ENCODE peak calls at places on chromosome 17, in ten cellular contexts. D is IMR-90; A is body of pancreas; Y is psoas muscle; K is Peyer's patch; R is breast epithelium; X is BE2C; E is CD8-positive, alpha-beta T cell; T is ascending aorta; Z is upper lobe of right lung. N is an unnamed sample.

GRCh38 chr17:2954898-2955445 is 108.4 kb downstream of the OR1D5 start:
- DNase-seq in D (peak; percentile 97), A (no peak), Y (no peak), K (no peak), R (no peak), X (no peak), E (no peak), T (no peak), Z (no peak), N (no peak)

GRCh38 chr17:8856869-8857575 is 10.5 kb downstream of the PIK3R6 start:
- DNase-seq in D (no peak), A (no peak), Y (no peak), K (no peak), R (no peak), X (no peak), E (no peak), T (no peak), Z (no peak), N (no peak)

GRCh38 chr17:68260051-68260762 is 12.4 kb downstream of the AMZ2 start:
- DNase-seq in D (no peak), A (no peak), Y (no peak), K (no peak), R (no peak), X (no peak), E (no peak), T (no peak), Z (no peak), N (no peak)

GRCh38 chr17:78383725-78384471 is 5.4 kb downstream of the PGS1 start:
- DNase-seq in D (peak; percentile 100), A (peak; percentile 60), Y (peak; percentile 85), K (peak; percentile 74), R (peak; percentile 81), X (no peak), E (no peak), T (peak; percentile 89), Z (peak; percentile 90), N (peak; percentile 74)

GRCh38 chr17:81537856-81538555 is 9.8 kb downstream of the FSCN2 start:
- DNase-seq in D (no peak), A (peak; percentile 88), Y (peak; percentile 11), K (no peak), R (no peak), X (peak; percentile 64), E (no peak), T (no peak), Z (no peak), N (no peak)

GRCh38 chr17:17561408-17562144 is 29.9 kb downstream of the PEMT start:
- DNase-seq in D (no peak), A (peak; percentile 94), Y (peak; percentile 79), K (no peak), R (peak; percentile 76), X (no peak), E (no peak), T (peak; percentile 23), Z (peak; percentile 94), N (no peak)

GRCh38 chr17:82933911-82934310 is 94.1 kb upstream of the ZNF750 start:
- DNase-seq in D (no peak), A (peak; percentile 8), Y (peak; percentile 4), K (no peak), R (no peak), X (peak; percentile 6), E (no peak), T (no peak), Z (peak; percentile 45), N (no peak)

GRCh38 chr17:16273499-16273898 is 56.5 kb downstream of the PIGL start:
- DNase-seq in D (peak; percentile 77), A (no peak), Y (no peak), K (no peak), R (no peak), X (no peak), E (no peak), T (no peak), Z (no peak), N (no peak)

DNA sequence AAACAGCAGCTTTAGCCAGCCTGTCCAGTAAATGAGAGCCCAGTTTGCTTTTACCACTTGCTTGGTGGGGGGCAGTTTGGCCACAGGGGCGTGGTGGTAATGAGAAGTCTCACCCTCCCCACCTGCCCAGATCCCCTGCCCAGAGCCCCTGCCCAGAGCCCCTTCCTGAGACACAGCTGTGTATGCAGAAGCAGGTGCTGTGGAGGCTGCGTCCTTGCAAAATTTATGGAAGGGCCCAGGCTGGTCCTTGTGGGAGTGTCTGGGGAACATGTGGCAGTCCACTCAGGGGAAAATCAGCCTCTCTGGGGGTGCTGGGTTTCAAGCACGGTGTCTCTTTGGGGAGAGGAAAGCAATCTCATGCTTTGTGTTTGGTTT is 27.6 kb upstream of the LGALS9 start:
- DNase-seq in D (no peak), A (no peak), Y (no peak), K (no peak), R (no peak), X (no peak), E (no peak), T (no peak), Z (no peak), N (no peak)
- TF ChIP-seq CTCF in D (no peak), A (no peak), Y (no peak), K (no peak), R (no peak), X (no peak), E (no peak), T (no peak), Z (no peak), N (no peak)

GRCh38 chr17:64123114-64123513 is 6.8 kb downstream of the ERN1 start:
- DNase-seq in D (no peak), A (no peak), Y (no peak), K (no peak), R (no peak), X (no peak), E (no peak), T (no peak), Z (no peak), N (no peak)

GRCh38 chr17:64120159-64120558 is 9.8 kb downstream of the ERN1 start:
- DNase-seq in D (no peak), A (no peak), Y (no peak), K (no peak), R (no peak), X (no peak), E (no peak), T (no peak), Z (no peak), N (no peak)

GRCh38 chr17:64115043-64115698 is 14.8 kb downstream of the ERN1 start:
- DNase-seq in D (no peak), A (peak; percentile 71), Y (no peak), K (no peak), R (peak; percentile 48), X (no peak), E (no peak), T (no peak), Z (no peak), N (no peak)

GRCh38 chr17:64115871-64116534 is 13.9 kb downstream of the ERN1 start:
- DNase-seq in D (peak; percentile 94), A (peak; percentile 76), Y (no peak), K (no peak), R (no peak), X (no peak), E (no peak), T (no peak), Z (no peak), N (no peak)

DNA sequence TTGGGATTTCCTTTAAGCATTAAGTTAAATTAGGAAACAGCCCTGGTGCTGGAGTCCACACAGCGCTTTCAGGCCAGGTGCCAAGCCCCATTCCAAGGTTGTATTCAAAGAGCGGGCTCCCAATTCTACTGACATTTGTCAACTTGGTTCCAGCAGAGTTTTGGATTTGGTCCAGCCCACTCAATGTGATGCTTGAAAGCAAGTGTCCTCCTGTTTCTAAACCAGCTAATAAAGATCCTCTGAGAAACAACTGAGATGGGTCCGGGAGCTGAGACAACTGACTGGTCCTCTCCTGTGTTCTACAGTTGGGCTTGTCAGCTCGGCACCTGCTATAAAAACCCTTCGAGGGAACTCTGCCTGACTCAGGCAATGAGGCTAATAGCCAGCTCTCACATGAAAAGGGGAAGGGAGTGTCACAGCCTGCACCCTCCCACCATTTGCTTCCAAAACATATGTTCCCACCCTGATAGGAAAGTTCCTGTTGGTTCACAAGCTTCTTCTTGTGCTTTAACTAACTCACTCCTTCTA is 11.4 kb downstream of the ERN1 start:
- DNase-seq in D (no peak), A (peak; percentile 73), Y (peak; percentile 23), K (no peak), R (no peak), X (no peak), E (no peak), T (peak; percentile 13), Z (peak; percentile 73), N (no peak)
- H3K4me1 ChIP-seq in D (peaks cover 21% of the 10 kb centered on the region), A (peaks cover 97% of the 10 kb centered on the region), Y (peaks cover 23% of the 10 kb centered on the region), K (peaks cover 10% of the 10 kb centered on the region), R (no peaks in the 10 kb centered on the region), X (peaks cover 4% of the 10 kb centered on the region), E (peaks cover 15% of the 10 kb centered on the region), T (peaks cover 19% of the 10 kb centered on the region), Z (peaks cover 63% of the 10 kb centered on the region), N (peaks cover 12% of the 10 kb centered on the region)

DNA sequence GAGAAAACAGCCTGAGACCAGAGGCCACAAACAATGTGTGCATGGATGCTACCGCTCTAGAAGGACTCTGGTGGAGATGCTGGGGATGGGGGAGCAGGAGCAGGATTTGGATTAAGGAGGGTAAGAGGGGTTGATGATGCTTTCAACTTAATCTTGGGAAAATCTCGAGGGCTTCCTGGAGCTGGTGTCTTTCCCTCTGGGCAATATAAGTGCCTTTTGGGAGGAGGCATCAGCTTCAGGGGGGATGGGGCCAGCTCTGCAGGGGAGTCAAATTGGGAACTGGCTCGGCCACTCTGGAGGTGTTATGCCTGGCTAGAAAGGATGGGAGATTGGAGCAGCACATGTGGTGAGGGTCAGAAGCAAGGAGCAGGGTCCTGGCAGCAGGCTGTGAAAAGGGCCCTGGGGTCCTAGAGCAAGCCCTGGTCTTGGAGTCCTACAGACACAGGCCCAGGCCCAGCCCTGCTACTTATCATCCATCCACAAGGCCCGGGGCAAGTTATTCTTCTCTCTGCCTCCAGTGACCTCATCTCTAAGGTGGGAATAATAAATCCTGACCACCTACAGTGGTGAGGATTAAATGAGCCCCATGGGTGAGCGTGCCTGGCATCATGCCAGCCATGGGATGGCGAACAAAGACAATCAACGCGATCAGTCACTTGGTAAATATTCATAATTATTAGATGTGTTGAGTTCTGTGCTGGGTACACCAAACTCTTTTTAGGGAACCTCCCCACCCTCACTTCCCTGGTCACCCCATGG is 5.7 kb downstream of the KRT15 start:
- DNase-seq in D (no peak), A (no peak), Y (no peak), K (no peak), R (no peak), X (no peak), E (no peak), T (no peak), Z (no peak), N (no peak)
- TF ChIP-seq CTCF in D (no peak), A (no peak), Y (no peak), K (no peak), R (no peak), X (no peak), E (no peak), T (no peak), Z (no peak), N (no peak)

GRCh38 chr17:74089869-74090464 is 113.5 kb upstream of the RPL38 start:
- DNase-seq in D (no peak), A (no peak), Y (no peak), K (peak; percentile 26), R (no peak), X (peak; percentile 86), E (no peak), T (no peak), Z (peak; percentile 78), N (peak; percentile 55)

GRCh38 chr17:74083321-74083720 is 120.2 kb upstream of the RPL38 start:
- DNase-seq in D (no peak), A (no peak), Y (no peak), K (no peak), R (no peak), X (no peak), E (no peak), T (no peak), Z (no peak), N (no peak)

GRCh38 chr17:74085434-74085833 is 118.0 kb upstream of the RPL38 start:
- DNase-seq in D (no peak), A (no peak), Y (no peak), K (no peak), R (no peak), X (no peak), E (no peak), T (no peak), Z (no peak), N (no peak)

GRCh38 chr17:74086992-74087391 is 116.5 kb upstream of the RPL38 start:
- DNase-seq in D (no peak), A (no peak), Y (no peak), K (no peak), R (no peak), X (no peak), E (no peak), T (no peak), Z (no peak), N (no peak)
- H3K4me1 ChIP-seq in D (no peaks in the 10 kb centered on the region), A (no peaks in the 10 kb centered on the region), Y (no peaks in the 10 kb centered on the region), K (no peaks in the 10 kb centered on the region), R (no peaks in the 10 kb centered on the region), X (no peaks in the 10 kb centered on the region), E (no peaks in the 10 kb centered on the region), T (no peaks in the 10 kb centered on the region), Z (no peaks in the 10 kb centered on the region), N (no peaks in the 10 kb centered on the region)

N was measured in hepatocyte.